ENCODE peak calls at places on chromosomes 3 and 15, in five cellular contexts. J, B, D, H and I are unnamed samples.

GRCh38 chr3:32238816-32239637 is 547 bp downstream of the CMTM8 start:
- DNase-seq in J (peak), B (peak), D (peak), H (peak), I (peak)

GRCh38 chr15:22979069-22979698 is 984 bp downstream of the CYFIP1 start:
- DNase-seq in J (peak), B (peak), D (peak), H (peak), I (peak)

GRCh38 chr15:77461486-77461885 is 40.8 kb downstream of the HMG20A start:
- DNase-seq in J (peak), B (no peak), D (peak), H (no peak), I (no peak)

GRCh38 chr3:177832862-177833261 is 635.6 kb upstream of the TBL1XR1 start:
- DNase-seq in J (no peak), B (no peak), D (no peak), H (peak), I (no peak)

GRCh38 chr3:150370129-150370602 is 37.9 kb upstream of the TSC22D2 start:
- DNase-seq in J (peak), B (no peak), D (peak), H (peak), I (peak)

GRCh38 chr3:46913644-46914043 is 36.1 kb downstream of the PTH1R start:
- DNase-seq in J (peak), B (no peak), D (peak), H (peak), I (peak)

GRCh38 chr15:72272213-72272996 is at the start of gene PARP6:
- DNase-seq in J (peak), B (peak), D (peak), H (peak), I (peak)

GRCh38 chr15:52186651-52187486 is 4.3 kb downstream of the GNB5 start:
- DNase-seq in J (no peak), B (no peak), D (no peak), H (peak), I (no peak)

GRCh38 chr3:43465109-43465508 is 156.7 kb downstream of the ANO10 start:
- DNase-seq in J (no peak), B (no peak), D (no peak), H (no peak), I (no peak)

GRCh38 chr3:65625310-65625709 is 413.4 kb downstream of the MAGI1 start:
- DNase-seq in J (no peak), B (no peak), D (peak), H (no peak), I (peak)

GRCh38 chr15:85335193-85335939 is 45.0 kb upstream of the AKAP13 start:
- DNase-seq in J (no peak), B (no peak), D (no peak), H (peak), I (peak)

GRCh38 chr15:88623061-88623460 is 1.9 kb downstream of the AEN start:
- DNase-seq in J (peak), B (no peak), D (peak), H (peak), I (peak)

GRCh38 chr15:52709172-52709979 is 30.2 kb upstream of the ATOSA start:
- DNase-seq in J (no peak), B (no peak), D (no peak), H (no peak), I (no peak)

GRCh38 chr15:67085818-67086649 is 20.6 kb downstream of the SMAD3 start:
- DNase-seq in J (peak), B (no peak), D (peak), H (peak), I (peak)

GRCh38 chr3:43995078-43995928 is 246.4 kb upstream of the TOPAZ1 start:
- DNase-seq in J (peak), B (no peak), D (no peak), H (peak), I (peak)

GRCh38 chr3:23303601-23304217 is 100.6 kb downstream of the UBE2E2 start:
- DNase-seq in J (no peak), B (no peak), D (no peak), H (peak), I (no peak)
- H3K4me3 ChIP-seq in J (no peak), B (no peak), D (no peak), H (no peak), I (no peak)

GRCh38 chr3:45272828-45273470 is 46.9 kb upstream of the TMEM158 start:
- DNase-seq in J (no peak), B (no peak), D (no peak), H (no peak), I (no peak)

GRCh38 chr3:45273681-45274515 is 47.8 kb upstream of the TMEM158 start:
- DNase-seq in J (no peak), B (no peak), D (peak), H (no peak), I (peak)

GRCh38 chr3:45267097-45267496 is 41.0 kb upstream of the TMEM158 start:
- DNase-seq in J (no peak), B (no peak), D (no peak), H (no peak), I (no peak)

GRCh38 chr3:45272411-45272810 is 46.3 kb upstream of the TMEM158 start:
- DNase-seq in J (no peak), B (no peak), D (no peak), H (no peak), I (no peak)

GRCh38 chr3:45269952-45270351 is 43.9 kb upstream of the TMEM158 start:
- DNase-seq in J (peak), B (no peak), D (no peak), H (no peak), I (peak)
- TF ChIP-seq CTCF in J (no peak), B (no peak), D (no peak), H (no peak), I (no peak)

GRCh38 chr3:129278970-129279906 is 568 bp downstream of the HMCES start:
- DNase-seq in J (peak), B (no peak), D (peak), H (peak), I (peak)

GRCh38 chr3:129280183-129280582 is 1.5 kb downstream of the HMCES start:
- DNase-seq in J (no peak), B (no peak), D (no peak), H (no peak), I (no peak)

GRCh38 chr3:129281726-129282125 is 3.1 kb downstream of the HMCES start:
- DNase-seq in J (no peak), B (no peak), D (no peak), H (no peak), I (no peak)

GRCh38 chr3:129286081-129286480 is 7.4 kb downstream of the HMCES start:
- DNase-seq in J (no peak), B (no peak), D (no peak), H (peak), I (no peak)

GRCh38 chr3:129282727-129283327 is 4.2 kb downstream of the HMCES start:
- DNase-seq in J (peak), B (no peak), D (peak), H (peak), I (peak)
- H3K4me3 ChIP-seq in J (no peak), B (no peak), D (no peak), H (no peak), I (no peak)

GRCh38 chr3:131903988-131904415 is 130.8 kb downstream of the CPNE4 start:
- DNase-seq in J (peak), B (no peak), D (peak), H (peak), I (peak)

GRCh38 chr3:131898346-131898745 is 136.5 kb downstream of the CPNE4 start:
- DNase-seq in J (no peak), B (no peak), D (no peak), H (no peak), I (no peak)

GRCh38 chr3:131899021-131899420 is 135.8 kb downstream of the CPNE4 start:
- DNase-seq in J (no peak), B (no peak), D (no peak), H (no peak), I (no peak)

GRCh38 chr3:131900891-131901290 is 133.9 kb downstream of the CPNE4 start:
- DNase-seq in J (no peak), B (no peak), D (no peak), H (no peak), I (no peak)

DNA sequence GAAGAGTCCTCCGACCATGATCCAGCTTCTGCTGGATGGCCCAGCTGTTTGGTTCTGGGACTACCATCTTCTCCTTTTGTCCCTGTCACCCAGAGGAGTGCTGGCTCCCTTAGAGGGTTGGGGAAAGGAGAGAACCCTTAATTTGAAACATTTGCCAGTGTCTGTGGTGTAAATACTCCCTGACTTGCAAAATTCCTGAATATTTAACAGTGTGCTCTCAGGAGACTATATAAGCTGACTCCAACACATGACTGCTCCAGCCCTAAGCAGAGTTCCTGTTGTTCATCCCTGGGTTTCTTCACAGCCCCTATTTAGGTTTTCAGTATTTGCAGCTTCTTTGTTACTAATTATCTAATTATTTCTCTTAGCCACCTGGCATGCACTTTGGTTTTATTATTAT is 133.1 kb downstream of the CPNE4 start:
- DNase-seq in J (no peak), B (no peak), D (no peak), H (no peak), I (no peak)
- TF ChIP-seq CTCF in J (no peak), B (no peak), D (no peak), H (no peak), I (no peak)

GRCh38 chr15:40493089-40493840 is 22.5 kb downstream of the CHST14 start:
- DNase-seq in J (peak), B (no peak), D (no peak), H (no peak), I (no peak)
- H3K4me3 ChIP-seq in J (no peak), B (no peak), D (no peak), H (no peak), I (no peak)

GRCh38 chr3:62669161-62669560 is 206.1 kb downstream of the CADPS start:
- DNase-seq in J (no peak), B (no peak), D (no peak), H (no peak), I (no peak)

GRCh38 chr3:62662680-62663079 is 212.5 kb downstream of the CADPS start:
- DNase-seq in J (no peak), B (no peak), D (no peak), H (no peak), I (no peak)

GRCh38 chr3:62670351-62670750 is 204.9 kb downstream of the CADPS start:
- DNase-seq in J (no peak), B (no peak), D (no peak), H (peak), I (no peak)

GRCh38 chr3:62667714-62668113 is 207.5 kb downstream of the CADPS start:
- DNase-seq in J (no peak), B (no peak), D (no peak), H (no peak), I (no peak)

DNA sequence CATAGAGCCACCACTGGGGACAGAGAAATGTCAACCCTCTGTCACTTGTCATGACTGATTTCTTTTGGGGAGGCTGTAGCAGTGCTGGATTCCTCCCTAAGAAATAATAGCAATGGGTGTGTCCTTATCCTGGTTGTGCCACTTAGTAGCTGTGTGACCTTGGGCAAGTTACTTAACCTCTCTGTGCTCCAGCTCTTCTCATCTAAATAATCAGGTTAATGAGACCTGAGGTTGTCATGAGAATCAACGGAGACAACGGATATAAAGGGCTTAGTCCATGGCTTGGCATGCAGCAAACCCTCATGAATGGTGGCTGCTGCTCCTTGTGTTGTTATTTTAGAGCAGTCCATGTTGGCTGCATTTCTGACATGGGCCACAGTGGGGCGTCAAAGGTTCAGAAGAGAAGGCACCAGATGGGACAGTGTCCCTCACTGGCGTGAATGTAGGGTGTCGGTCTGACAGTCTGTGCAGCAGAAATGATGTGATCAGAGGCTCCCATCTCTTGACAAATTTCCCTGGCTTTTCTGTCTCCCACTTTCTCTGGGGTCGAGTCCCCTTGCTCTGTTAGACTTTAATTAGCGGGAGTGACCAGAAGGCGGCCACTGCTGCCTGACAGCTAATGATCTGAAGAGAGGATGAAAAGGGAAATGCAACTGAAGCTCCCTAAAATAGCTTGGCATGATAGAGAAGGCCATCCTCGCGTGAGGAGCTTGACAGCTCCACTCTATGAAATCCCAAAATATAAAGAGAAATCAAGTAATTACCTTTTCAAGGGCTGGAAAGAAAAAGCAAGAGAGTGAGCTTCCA is 209.4 kb downstream of the CADPS start:
- DNase-seq in J (peak), B (peak), D (peak), H (peak), I (peak)
- TF ChIP-seq CTCF in J (peak), B (peak), D (peak), H (peak), I (peak)